ENCODE peak calls at places on chromosome 18, in six cellular contexts. O is PC-9, L is fibroblast of mammary gland, E is upper lobe of left lung, A is tibial artery, Z is ovary. U is an unnamed sample.

GRCh38 chr18:10006261-10006903 is 92.6 kb downstream of the VAPA start:
- DNase-seq in Z (no peak), O (no peak), E (no peak), L (peak; percentile 47), A (no peak), U (no peak)

GRCh38 chr18:59715445-59715844 is 18.2 kb upstream of the CCBE1 start:
- DNase-seq in O (no peak), E (no peak), Z (no peak), A (no peak), L (peak; percentile 55), U (no peak)

GRCh38 chr18:39037925-39038324 is 1472.3 kb upstream of the CELF4 start:
- DNase-seq in O (no peak), L (no peak), E (no peak), Z (no peak), A (no peak), U (peak; percentile 64)

GRCh38 chr18:50716902-50717301 is 102.9 kb downstream of the MRO start:
- DNase-seq in A (no peak), L (peak; percentile 33), O (no peak), Z (no peak), E (no peak), U (no peak)

GRCh38 chr18:57670046-57670445 is 48.4 kb upstream of the NARS1 start:
- DNase-seq in Z (no peak), A (no peak), L (no peak), E (no peak), O (no peak), U (no peak)

GRCh38 chr18:23196119-23197004 is 61.1 kb downstream of the CABLES1 start:
- DNase-seq in O (no peak), A (no peak), Z (no peak), L (no peak), E (no peak), U (no peak)

GRCh38 chr18:72692595-72692994 is 148.5 kb upstream of the CBLN2 start:
- DNase-seq in O (no peak), Z (no peak), E (no peak), L (no peak), A (no peak), U (no peak)

GRCh38 chr18:39635966-39636365 is 2070.4 kb upstream of the CELF4 start:
- DNase-seq in Z (no peak), E (no peak), A (no peak), L (no peak), O (no peak), U (no peak)

GRCh38 chr18:10320848-10321247 is 133.6 kb upstream of the APCDD1 start:
- DNase-seq in O (no peak), A (no peak), E (no peak), L (peak; percentile 85), Z (no peak), U (no peak)

GRCh38 chr18:22167471-22168151 is 1.8 kb upstream of the GATA6 start:
- DNase-seq in L (no peak), Z (peak; percentile 64), E (no peak), O (no peak), A (no peak), U (no peak)

GRCh38 chr18:31203794-31204148 is 41.1 kb upstream of the DSC1 start:
- DNase-seq in A (no peak), O (no peak), E (no peak), Z (no peak), L (no peak), U (no peak)

GRCh38 chr18:21110667-21111350 is 804 bp downstream of the ROCK1 start:
- DNase-seq in Z (no peak), A (peak; percentile 69), L (peak; percentile 37), O (no peak), E (peak; percentile 63), U (peak; percentile 11)

GRCh38 chr18:58887613-58887963 is 22.9 kb downstream of the ZNF532 start:
- DNase-seq in E (peak; percentile 77), O (no peak), L (no peak), Z (peak; percentile 42), A (peak; percentile 82), U (no peak)

GRCh38 chr18:30925795-30926194 is 116.7 kb downstream of the DSC3 start:
- DNase-seq in L (no peak), O (no peak), Z (no peak), A (no peak), E (no peak), U (no peak)

GRCh38 chr18:51614967-51615571 is 417.6 kb upstream of the MEX3C start:
- DNase-seq in Z (no peak), A (no peak), O (peak; percentile 83), E (no peak), L (no peak), U (no peak)

GRCh38 chr18:6219116-6219717 is 195.5 kb downstream of the L3MBTL4 start:
- DNase-seq in E (no peak), L (peak; percentile 57), O (no peak), Z (no peak), A (no peak), U (peak; percentile 14)
- TF ChIP-seq CTCF in E (peak; percentile 40), L (peak; percentile 78), O (peak; percentile 45), Z (no peak), A (peak; percentile 14), U (peak; percentile 91)

GRCh38 chr18:5304232-5304631 is 8.7 kb upstream of the ZBTB14 start:
- DNase-seq in L (no peak), Z (no peak), O (no peak), E (no peak), A (no peak), U (no peak)

GRCh38 chr18:5305835-5306234 is 10.3 kb upstream of the ZBTB14 start:
- DNase-seq in O (no peak), Z (no peak), L (no peak), E (no peak), A (no peak), U (no peak)

GRCh38 chr18:5311273-5312009 is 15.9 kb upstream of the ZBTB14 start:
- DNase-seq in Z (no peak), A (no peak), E (no peak), O (no peak), L (peak; percentile 72), U (no peak)

GRCh38 chr18:5315838-5316237 is 20.3 kb upstream of the ZBTB14 start:
- DNase-seq in L (no peak), A (no peak), E (no peak), O (no peak), Z (no peak), U (no peak)

DNA sequence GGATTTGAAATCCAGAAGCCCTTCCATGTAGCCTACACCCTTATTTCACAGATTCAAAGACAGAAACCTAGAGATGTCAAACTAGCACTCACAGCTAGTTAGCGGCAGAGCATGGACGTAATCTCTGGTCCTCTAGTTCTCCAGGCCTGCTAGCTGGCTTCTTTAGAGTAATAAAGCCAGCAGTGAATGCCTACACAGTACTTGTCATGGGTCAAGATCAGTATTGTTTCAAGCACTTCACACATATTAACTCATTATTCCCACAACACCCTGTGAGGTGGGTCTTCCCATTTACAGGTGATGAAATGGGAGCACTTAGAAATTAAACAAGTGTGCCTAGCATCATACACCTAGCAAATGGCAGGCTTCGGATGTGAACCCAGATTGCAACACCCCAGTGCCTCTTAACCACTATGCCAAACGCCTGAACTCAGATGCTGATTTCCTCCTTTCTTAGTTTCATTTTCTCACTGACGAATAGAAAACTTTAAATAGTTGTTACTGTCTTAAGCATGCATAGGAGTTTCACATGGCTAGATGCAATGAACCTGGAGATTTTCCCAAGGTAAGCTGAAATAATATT is 14.5 kb upstream of the ZBTB14 start:
- DNase-seq in O (no peak), L (no peak), E (peak; percentile 60), Z (no peak), A (no peak), U (no peak)
- H3K4me3 ChIP-seq in O (peak overlapping the region; percentile 28), L (no peak overlapping the region), E (peak overlapping the region; percentile 32), Z (no peak overlapping the region), A (peak overlapping the region; percentile 18), U (no peak overlapping the region)

GRCh38 chr18:76256897-76257500 is 238.0 kb downstream of the ZNF516 start:
- DNase-seq in E (no peak), A (no peak), O (no peak), L (peak; percentile 68), Z (peak; percentile 68), U (no peak)
- TF ChIP-seq CTCF in E (peak; percentile 41), A (peak; percentile 69), O (peak; percentile 79), L (peak; percentile 85), Z (peak; percentile 67), U (peak; percentile 77)

GRCh38 chr18:48942086-48942485 is 8.7 kb downstream of the SMAD7 start:
- DNase-seq in A (no peak), Z (no peak), O (peak; percentile 26), L (no peak), E (no peak), U (no peak)
- H3K4me3 ChIP-seq in A (peak overlapping the region; percentile 58), Z (no peak overlapping the region), O (no peak overlapping the region), L (no peak overlapping the region), E (peak overlapping the region; percentile 97), U (no peak overlapping the region)

DNA sequence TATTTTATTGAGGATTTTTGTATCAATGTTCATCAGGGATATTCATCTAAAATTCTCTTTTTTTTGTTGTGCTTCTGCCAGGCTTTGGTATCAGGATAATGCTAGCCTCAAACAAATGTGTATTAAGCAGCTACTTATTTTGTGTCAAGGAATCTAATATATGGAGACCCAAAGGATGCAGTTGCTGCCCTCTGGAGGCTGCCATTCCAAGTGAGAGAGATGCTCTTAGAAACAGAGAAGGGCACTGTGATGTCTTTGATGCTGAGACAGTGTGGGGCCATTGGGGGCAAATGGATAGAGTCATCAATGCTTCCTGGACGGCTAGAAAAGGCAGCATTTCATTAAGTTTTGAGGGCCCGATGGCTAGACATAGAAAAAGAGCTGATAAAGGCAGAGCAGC is 292.6 kb downstream of the SETBP1 start:
- DNase-seq in E (no peak), Z (no peak), L (peak; percentile 36), O (no peak), A (no peak), U (no peak)
- TF ChIP-seq CTCF in E (no peak), Z (no peak), L (peak; percentile 25), O (no peak), A (no peak), U (no peak)

DNA sequence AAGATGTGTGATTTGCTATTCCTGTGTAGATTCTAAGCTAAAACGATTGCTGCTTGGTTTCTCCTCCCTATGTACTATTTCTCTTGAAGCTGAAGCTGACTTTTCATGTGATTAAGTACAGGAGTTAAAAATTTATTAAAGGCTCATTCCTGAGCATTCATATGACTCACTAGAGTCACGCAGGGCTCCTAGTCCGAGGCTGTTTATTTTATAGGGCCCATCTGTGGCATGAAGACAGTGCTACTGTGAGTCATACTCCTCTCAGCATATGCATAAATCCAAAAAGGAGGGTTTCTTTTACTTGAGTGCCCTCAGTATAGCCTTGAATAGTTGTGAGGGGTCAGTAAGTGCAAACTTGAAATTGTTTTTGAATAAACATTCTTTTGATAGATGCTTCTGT is 378.8 kb downstream of the PTPRM start:
- DNase-seq in Z (no peak), L (peak; percentile 96), E (no peak), A (no peak), O (peak; percentile 86), U (no peak)
- H3K4me3 ChIP-seq in Z (no peak overlapping the region), L (no peak overlapping the region), E (no peak overlapping the region), A (no peak overlapping the region), O (peak overlapping the region; percentile 54), U (no peak overlapping the region)

DNA sequence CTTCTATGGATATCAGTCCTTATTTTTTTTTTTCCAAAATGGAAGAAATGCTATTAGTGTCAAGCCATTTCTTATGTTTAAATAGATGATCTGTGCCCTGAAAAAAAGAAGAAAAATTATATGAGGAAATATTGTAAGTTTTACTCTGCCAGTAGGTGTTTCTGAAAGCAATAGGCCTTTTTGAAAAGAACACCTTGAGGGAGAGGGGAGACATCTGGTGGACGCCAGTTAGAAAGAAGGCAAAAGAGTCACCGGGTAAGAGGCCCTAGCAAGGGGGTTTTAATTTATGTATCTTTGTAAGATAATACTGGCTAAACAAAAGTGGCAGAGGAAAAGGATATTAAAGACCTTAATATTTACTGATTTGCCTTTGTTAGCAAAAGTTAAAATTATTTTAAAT is 56.1 kb downstream of the DYNAP start:
- DNase-seq in O (no peak), Z (no peak), A (no peak), E (no peak), L (peak; percentile 22), U (no peak)
- TF ChIP-seq CTCF in O (peak; percentile 73), Z (no peak), A (no peak), E (peak; percentile 23), L (peak; percentile 35), U (peak; percentile 65)

GRCh38 chr18:79071037-79071960 is 2.1 kb downstream of the ATP9B start:
- DNase-seq in O (no peak), A (no peak), L (no peak), Z (no peak), E (no peak), U (no peak)
- H3K4me3 ChIP-seq in O (peak overlapping the region; percentile 97), A (no peak overlapping the region), L (no peak overlapping the region), Z (no peak overlapping the region), E (no peak overlapping the region), U (no peak overlapping the region)